ENCODE peak calls at places on chromosomes 13 and 19, in seven cellular contexts. S, Y, O, Z, J, N and E are unnamed samples.

GRCh38 chr13:113184568-113185440 is 23.7 kb downstream of the PCID2 start:
- DNase-seq in S (no peak), Y (no peak), O (no peak), Z (no peak), J (no peak), N (no peak), E (no peak)

GRCh38 chr13:104011505-104012270 is 945.5 kb upstream of the SLC10A2 start:
- DNase-seq in S (no peak), Y (no peak), O (no peak), Z (no peak), J (no peak), N (no peak), E (peak)

GRCh38 chr19:44741258-44741731 is 7.2 kb upstream of the BCL3 start:
- DNase-seq in S (peak), Y (no peak), O (no peak), Z (no peak), J (no peak), N (no peak), E (no peak)

GRCh38 chr13:21011378-21011777 is 50.0 kb downstream of the LATS2 start:
- DNase-seq in S (no peak), Y (no peak), O (no peak), Z (no peak), J (no peak), N (no peak), E (no peak)

GRCh38 chr13:76791290-76791664 is 94.9 kb downstream of the KCTD12 start:
- DNase-seq in S (no peak), Y (no peak), O (no peak), Z (no peak), J (no peak), N (no peak), E (no peak)

GRCh38 chr19:6498294-6499036 is 3.6 kb downstream of the TUBB4A start:
- DNase-seq in S (no peak), Y (no peak), O (no peak), Z (no peak), J (no peak), N (no peak), E (no peak)

GRCh38 chr13:73697166-73697565 is 437.0 kb downstream of the KLF12 start:
- DNase-seq in S (no peak), Y (no peak), O (no peak), Z (no peak), J (no peak), N (no peak), E (no peak)

GRCh38 chr13:79481685-79482052 is 714 bp downstream of the NDFIP2 start:
- DNase-seq in S (no peak), Y (no peak), O (peak), Z (no peak), J (peak), N (no peak), E (no peak)

GRCh38 chr13:30422056-30422914 is at the start of gene UBE2L5:
- DNase-seq in S (peak), Y (peak), O (peak), Z (no peak), J (peak), N (peak), E (no peak)

GRCh38 chr19:47471733-47472457 is at the start of gene SLC8A2:
- DNase-seq in S (peak), Y (peak), O (peak), Z (no peak), J (peak), N (peak), E (peak)

DNA sequence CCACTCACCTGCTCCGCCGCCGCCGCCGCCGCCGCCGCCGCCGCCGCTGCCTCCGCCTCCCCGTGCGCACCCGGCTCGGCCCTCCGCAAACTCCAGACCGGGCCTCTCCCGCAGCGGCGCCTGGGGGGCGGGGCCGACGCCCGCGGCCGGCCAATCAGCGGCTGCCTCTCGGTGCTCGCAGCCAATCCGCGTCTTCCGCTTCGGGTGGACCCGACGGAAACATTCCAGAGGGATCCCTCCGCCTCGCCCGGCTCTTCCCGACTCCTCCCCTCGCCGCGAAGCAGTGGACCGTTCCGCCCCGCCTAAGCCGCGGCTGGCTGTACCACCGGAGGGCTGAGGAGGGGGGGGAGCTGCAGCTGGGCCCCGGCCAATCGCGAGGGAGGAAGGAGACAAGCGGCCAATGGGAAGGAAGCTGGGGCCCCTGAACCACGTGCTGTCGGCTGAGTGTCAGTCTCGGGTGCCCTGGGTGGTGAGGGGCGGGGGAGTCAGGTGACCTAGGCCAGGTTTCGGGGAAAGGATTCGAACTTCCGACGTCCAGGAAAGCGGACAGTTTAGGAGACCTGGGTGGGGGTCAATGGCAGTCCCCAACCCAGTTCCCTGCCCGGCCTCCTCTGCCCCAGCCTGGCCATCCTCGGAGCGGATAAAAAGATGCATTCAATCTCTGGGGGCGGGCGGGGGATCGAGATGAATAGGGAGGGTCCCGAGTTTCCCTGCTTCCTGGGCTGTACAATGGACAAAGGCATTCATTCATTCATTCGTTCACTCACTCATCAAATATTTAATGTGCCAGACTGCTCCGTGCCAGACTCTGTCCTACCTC is at the start of gene GIPC1:
- DNase-seq in S (peak), Y (peak), O (peak), Z (peak), J (peak), N (peak), E (peak)
- TF ChIP-seq JUND in S (peak), Y (peak), O (no peak), Z (peak), J (peak), N (peak), E (no peak)

DNA sequence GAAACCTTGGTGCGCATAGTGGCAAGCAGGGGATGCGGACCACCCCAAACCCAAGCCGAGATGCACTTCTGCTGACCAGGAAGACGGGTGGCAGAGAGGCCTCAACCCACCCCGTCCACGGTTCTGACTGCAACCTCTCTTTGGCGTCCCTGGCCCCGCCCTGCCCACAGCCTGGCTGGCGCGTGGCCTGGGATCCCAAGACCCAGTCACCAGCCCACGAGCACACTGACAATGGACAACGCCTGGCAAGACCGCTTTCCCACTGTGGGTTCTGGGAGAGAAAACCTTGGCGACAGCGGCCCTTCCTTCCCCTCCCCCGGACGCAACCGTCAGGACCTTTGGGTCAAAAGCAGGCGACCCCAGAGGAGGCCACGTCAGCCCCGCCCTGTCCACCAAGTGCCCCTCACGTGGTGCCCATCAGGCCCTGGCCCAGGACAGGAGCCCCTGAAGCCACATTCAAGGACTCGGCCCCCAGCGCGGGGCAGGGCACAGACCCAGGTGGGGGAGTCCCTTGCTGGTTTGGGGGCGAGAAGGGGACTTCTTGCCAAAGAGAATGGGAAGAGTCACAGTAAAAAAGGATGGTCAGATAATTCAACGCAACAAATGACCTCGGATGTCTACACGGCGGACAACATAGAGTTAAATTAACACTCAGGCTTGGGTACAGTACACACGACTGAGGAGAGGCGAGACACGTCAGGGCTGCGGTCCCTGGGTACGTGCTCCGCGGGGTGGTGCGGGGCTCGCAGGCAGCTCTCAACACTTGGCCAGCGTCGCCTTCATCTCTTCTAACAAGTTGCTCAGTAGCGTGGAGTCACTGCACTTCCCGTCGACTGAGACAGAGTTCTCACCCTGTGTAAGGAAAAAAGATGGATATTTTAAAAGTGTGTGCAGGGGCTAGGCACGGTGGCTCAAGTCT is 5.0 kb downstream of the IZUMO4 start:
- DNase-seq in S (no peak), Y (no peak), O (no peak), Z (no peak), J (no peak), N (no peak), E (no peak)
- TF ChIP-seq JUND in S (no peak), Y (no peak), O (no peak), Z (no peak), J (no peak), N (no peak), E (no peak)

GRCh38 chr19:54094601-54095000 is 6.0 kb downstream of the OSCAR start:
- DNase-seq in S (no peak), Y (no peak), O (no peak), Z (no peak), J (no peak), N (no peak), E (no peak)

GRCh38 chr19:54100560-54100959 is at the start of gene OSCAR:
- DNase-seq in S (no peak), Y (no peak), O (no peak), Z (no peak), J (no peak), N (peak), E (no peak)

GRCh38 chr19:54095136-54095858 is 5.3 kb downstream of the OSCAR start:
- DNase-seq in S (no peak), Y (no peak), O (no peak), Z (no peak), J (no peak), N (no peak), E (no peak)

GRCh38 chr19:54102421-54103169 is at the start of gene NDUFA3:
- DNase-seq in S (peak), Y (peak), O (peak), Z (peak), J (peak), N (peak), E (peak)

GRCh38 chr19:54096642-54097106 is 3.9 kb downstream of the OSCAR start:
- DNase-seq in S (peak), Y (peak), O (no peak), Z (no peak), J (peak), N (no peak), E (peak)
- TF ChIP-seq JUND in S (no peak), Y (no peak), O (no peak), Z (no peak), J (no peak), N (no peak), E (no peak)

GRCh38 chr19:41604831-41605230 is 22.0 kb downstream of the CEACAM4 start:
- DNase-seq in S (no peak), Y (no peak), O (no peak), Z (no peak), J (no peak), N (no peak), E (no peak)
- TF ChIP-seq JUND in S (no peak), Y (no peak), O (no peak), Z (no peak), J (no peak), N (no peak), E (no peak)

DNA sequence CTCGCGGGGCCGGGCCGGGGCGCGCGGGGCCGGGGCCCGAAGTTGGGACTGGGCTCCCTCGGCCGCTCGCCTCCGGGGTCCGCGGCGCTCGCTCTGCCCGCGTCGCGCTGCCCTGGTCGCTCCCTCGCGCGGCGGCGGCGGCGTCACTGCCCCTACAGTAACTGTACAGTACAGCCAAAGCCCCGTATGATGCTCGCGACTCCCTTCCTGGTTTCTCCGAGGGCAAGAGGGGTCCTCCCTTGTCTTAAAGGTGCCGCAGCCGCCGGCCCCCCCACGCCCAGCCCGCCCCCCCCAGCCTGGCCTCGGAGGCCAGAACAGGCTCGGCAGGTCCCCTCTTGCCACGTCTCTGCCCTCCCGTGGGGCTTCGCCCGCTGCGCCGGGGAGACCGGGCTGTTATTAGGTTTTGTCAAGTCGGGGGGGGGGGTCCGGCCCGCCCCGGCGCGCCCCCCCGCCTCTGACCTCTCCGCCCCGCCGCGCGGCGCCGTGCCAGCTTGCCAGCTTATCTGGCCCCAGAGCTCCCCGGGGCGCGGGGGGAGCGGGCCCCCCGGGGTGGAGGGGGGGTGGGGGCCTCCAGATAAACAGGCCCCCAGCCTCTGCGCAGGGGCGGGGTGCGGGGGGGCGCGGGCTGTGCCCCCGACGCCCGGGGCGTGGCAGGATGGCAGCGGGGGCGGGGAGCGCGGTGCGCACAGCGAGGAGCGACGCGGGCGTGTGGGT is at the start of gene ZBTB7A:
- DNase-seq in S (peak), Y (no peak), O (peak), Z (no peak), J (peak), N (peak), E (peak)
- TF ChIP-seq JUND in S (no peak), Y (no peak), O (no peak), Z (no peak), J (no peak), N (no peak), E (no peak)

DNA sequence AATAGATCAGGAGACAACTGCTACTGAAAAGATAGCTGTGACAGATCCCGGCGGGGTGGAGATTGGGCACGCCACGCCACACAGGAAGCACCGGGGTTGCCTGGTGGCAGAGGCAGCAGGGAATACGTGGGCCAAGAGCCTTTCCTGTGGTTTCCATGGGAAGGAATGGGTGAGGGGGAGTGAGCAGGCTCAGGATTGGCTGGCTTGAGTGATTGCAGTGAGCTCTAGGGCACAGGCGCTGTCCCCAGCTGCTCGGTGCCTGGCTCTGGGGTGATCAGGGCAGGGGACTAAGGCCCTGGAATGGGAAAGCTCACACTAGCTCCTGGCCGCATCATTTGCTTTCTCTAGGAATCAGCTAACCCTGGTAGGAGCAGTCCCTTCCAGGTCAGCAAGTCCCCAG is 166.1 kb downstream of the USP12 start:
- DNase-seq in S (no peak), Y (no peak), O (no peak), Z (no peak), J (no peak), N (no peak), E (no peak)
- TF ChIP-seq JUND in S (no peak), Y (no peak), O (no peak), Z (no peak), J (no peak), N (no peak), E (no peak)

GRCh38 chr13:59681630-59682311 is 482.0 kb downstream of the DIAPH3 start:
- DNase-seq in S (no peak), Y (no peak), O (no peak), Z (no peak), J (no peak), N (no peak), E (no peak)
- TF ChIP-seq JUND in S (no peak), Y (no peak), O (no peak), Z (no peak), J (no peak), N (no peak), E (no peak)

DNA sequence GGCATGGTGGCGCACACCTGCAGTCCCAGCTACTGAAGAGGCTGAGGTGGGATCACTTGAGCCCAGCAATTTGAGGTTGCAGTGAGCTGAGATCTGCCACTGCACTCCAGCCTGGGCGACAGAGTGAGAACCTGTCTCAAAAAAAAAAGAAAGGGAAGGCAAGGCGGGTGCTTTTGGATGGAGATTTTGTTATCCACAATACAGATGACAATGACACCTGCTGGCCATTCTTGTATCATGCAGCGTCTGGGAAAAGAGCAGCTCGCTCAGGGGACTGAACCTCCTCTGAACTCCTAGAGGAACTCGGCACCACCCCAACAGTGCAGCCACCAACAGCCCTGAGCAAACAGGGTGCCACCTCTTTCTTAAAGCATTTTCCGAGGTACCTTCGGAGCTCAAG is 22.8 kb downstream of the HAUS8 start:
- DNase-seq in S (peak), Y (peak), O (peak), Z (no peak), J (peak), N (no peak), E (peak)
- TF ChIP-seq JUND in S (no peak), Y (no peak), O (no peak), Z (no peak), J (no peak), N (no peak), E (no peak)

DNA sequence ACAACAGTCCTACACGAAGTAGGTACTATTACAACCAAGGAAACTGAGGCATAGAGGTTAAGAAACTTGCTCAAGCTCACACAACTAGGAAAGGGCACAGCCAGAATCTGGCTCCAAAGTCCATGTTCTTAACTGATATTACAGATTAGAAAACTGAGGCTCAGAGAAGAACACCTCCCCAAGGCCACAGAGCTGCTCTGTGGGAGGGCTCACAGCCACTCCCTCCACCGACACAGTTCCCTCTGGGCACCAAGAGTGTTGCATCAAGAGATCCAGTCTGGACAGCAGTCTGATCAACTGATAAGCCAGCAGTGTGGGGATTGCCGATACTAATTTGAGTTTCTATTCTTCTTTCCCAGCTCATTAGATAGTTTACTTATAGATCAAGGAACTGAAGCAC is 29.5 kb downstream of the SLC15A1 start:
- DNase-seq in S (no peak), Y (no peak), O (no peak), Z (no peak), J (no peak), N (no peak), E (no peak)
- TF ChIP-seq JUND in S (no peak), Y (no peak), O (no peak), Z (no peak), J (no peak), N (no peak), E (no peak)